ENCODE peak calls at places on chromosomes 7 and 10, in eight cellular contexts. One of them, this sample, is unnamed.

GRCh38 chr7:92685146-92686042 is 95.2 kb upstream of the FAM133B start:
- DNase-seq in GM12865: no peak
- DNase-seq in GM13977: no peak
- DNase-seq in activated CD8-positive, alpha-beta memory T cell treated with anti-CD3 and anti-CD28 coated beads, Interleukin-2, amount 50 U/mL, for 4 hours: peak
- DNase-seq in HL-60: no peak
- DNase-seq in retinal pigment epithelial cell: no peak
- DNase-seq in sigmoid colon: no peak
- DNase-seq in WERI-Rb-1: no peak
- DNase-seq in this sample: no peak

GRCh38 chr10:35218339-35218955 is 91.8 kb downstream of the CREM start:
- DNase-seq in sigmoid colon: peak
- DNase-seq in retinal pigment epithelial cell: no peak
- DNase-seq in activated CD8-positive, alpha-beta memory T cell treated with anti-CD3 and anti-CD28 coated beads, Interleukin-2, amount 50 U/mL, for 4 hours: peak
- DNase-seq in GM12865: peak
- DNase-seq in HL-60: peak
- DNase-seq in WERI-Rb-1: peak
- DNase-seq in GM13977: peak
- DNase-seq in this sample: peak

GRCh38 chr7:99876933-99877332 is at the start of gene OR2AE1:
- DNase-seq in HL-60: no peak
- DNase-seq in WERI-Rb-1: no peak
- DNase-seq in activated CD8-positive, alpha-beta memory T cell treated with anti-CD3 and anti-CD28 coated beads, Interleukin-2, amount 50 U/mL, for 4 hours: no peak
- DNase-seq in GM12865: no peak
- DNase-seq in GM13977: no peak
- DNase-seq in retinal pigment epithelial cell: no peak
- DNase-seq in sigmoid colon: no peak
- DNase-seq in this sample: no peak

GRCh38 chr7:47509571-47509970 is 72.3 kb downstream of the TNS3 start:
- DNase-seq in GM12865: no peak
- DNase-seq in WERI-Rb-1: no peak
- DNase-seq in retinal pigment epithelial cell: no peak
- DNase-seq in activated CD8-positive, alpha-beta memory T cell treated with anti-CD3 and anti-CD28 coated beads, Interleukin-2, amount 50 U/mL, for 4 hours: no peak
- DNase-seq in sigmoid colon: peak
- DNase-seq in GM13977: no peak
- DNase-seq in HL-60: no peak
- DNase-seq in this sample: no peak

GRCh38 chr7:89021741-89022140 is 226.2 kb upstream of the TEX47 start:
- DNase-seq in activated CD8-positive, alpha-beta memory T cell treated with anti-CD3 and anti-CD28 coated beads, Interleukin-2, amount 50 U/mL, for 4 hours: no peak
- DNase-seq in WERI-Rb-1: no peak
- DNase-seq in GM13977: no peak
- DNase-seq in GM12865: no peak
- DNase-seq in retinal pigment epithelial cell: no peak
- DNase-seq in sigmoid colon: no peak
- DNase-seq in HL-60: no peak
- DNase-seq in this sample: no peak

GRCh38 chr10:132305654-132306340 is 2.0 kb downstream of the STK32C start:
- DNase-seq in sigmoid colon: peak
- DNase-seq in GM13977: no peak
- DNase-seq in GM12865: no peak
- DNase-seq in retinal pigment epithelial cell: no peak
- DNase-seq in WERI-Rb-1: no peak
- DNase-seq in HL-60: no peak
- DNase-seq in activated CD8-positive, alpha-beta memory T cell treated with anti-CD3 and anti-CD28 coated beads, Interleukin-2, amount 50 U/mL, for 4 hours: no peak
- DNase-seq in this sample: no peak

GRCh38 chr10:31749981-31750850 is 178.4 kb downstream of the ARHGAP12 start:
- DNase-seq in WERI-Rb-1: peak
- DNase-seq in GM12865: no peak
- DNase-seq in GM13977: no peak
- DNase-seq in sigmoid colon: peak
- DNase-seq in retinal pigment epithelial cell: no peak
- DNase-seq in HL-60: no peak
- DNase-seq in activated CD8-positive, alpha-beta memory T cell treated with anti-CD3 and anti-CD28 coated beads, Interleukin-2, amount 50 U/mL, for 4 hours: no peak
- DNase-seq in this sample: no peak

GRCh38 chr10:62527019-62527827 is 153.1 kb downstream of the ZNF365 start:
- DNase-seq in HL-60: no peak
- DNase-seq in GM13977: no peak
- DNase-seq in GM12865: peak
- DNase-seq in activated CD8-positive, alpha-beta memory T cell treated with anti-CD3 and anti-CD28 coated beads, Interleukin-2, amount 50 U/mL, for 4 hours: peak
- DNase-seq in retinal pigment epithelial cell: no peak
- DNase-seq in sigmoid colon: no peak
- DNase-seq in WERI-Rb-1: no peak
- DNase-seq in this sample: no peak

GRCh38 chr7:44285561-44285960 is 39.8 kb downstream of the CAMK2B start:
- DNase-seq in sigmoid colon: no peak
- DNase-seq in WERI-Rb-1: peak
- DNase-seq in HL-60: no peak
- DNase-seq in GM12865: no peak
- DNase-seq in GM13977: no peak
- DNase-seq in retinal pigment epithelial cell: no peak
- DNase-seq in activated CD8-positive, alpha-beta memory T cell treated with anti-CD3 and anti-CD28 coated beads, Interleukin-2, amount 50 U/mL, for 4 hours: no peak
- DNase-seq in this sample: no peak

This sample was measured in bronchial epithelial cell.